ENCODE peak calls at places on chromosomes 12 and 14, in four cellular contexts. F, S, E and U are unnamed samples.
A peak's percentile ranks its signal among the peaks of the same experiment; 100 is the strongest.

GRCh38 chr14:20415723-20416622 is 2.7 kb upstream of the TEP1 start:
- DNase-seq in F (peak; percentile 61), S (peak; percentile 70), E (peak; percentile 49), U (peak; percentile 75)

GRCh38 chr12:13981296-13981962 is at the start of gene GRIN2B:
- DNase-seq in F (no peak), S (no peak), E (no peak), U (no peak)

GRCh38 chr12:44287545-44287944 is 451.7 kb downstream of the TMEM117 start:
- DNase-seq in F (peak; percentile 43), S (no peak), E (no peak), U (no peak)

GRCh38 chr14:88490168-88490567 is 64.6 kb downstream of the PTPN21 start:
- DNase-seq in F (no peak), S (no peak), E (no peak), U (no peak)

GRCh38 chr14:68075382-68076029 is 255.9 kb downstream of the RAD51B start:
- DNase-seq in F (no peak), S (no peak), E (no peak), U (no peak)

GRCh38 chr14:53683229-53683628 is 273.4 kb downstream of the BMP4 start:
- DNase-seq in F (no peak), S (no peak), E (no peak), U (no peak)

GRCh38 chr14:74400328-74400727 is 25.7 kb downstream of the SYNDIG1L start:
- DNase-seq in F (no peak), S (no peak), E (no peak), U (no peak)

GRCh38 chr14:71491925-71492324 is 440.3 kb upstream of the RGS6 start:
- DNase-seq in F (peak; percentile 41), S (no peak), E (no peak), U (no peak)

GRCh38 chr14:57732886-57733285 is 133.0 kb downstream of the SLC35F4 start:
- DNase-seq in F (no peak), S (no peak), E (no peak), U (peak; percentile 81)

GRCh38 chr14:79573486-79573885 is 637.8 kb downstream of the DIO2 start:
- DNase-seq in F (peak; percentile 82), S (no peak), E (no peak), U (no peak)

GRCh38 chr12:9052610-9053009 is 63.1 kb downstream of the A2M start:
- DNase-seq in F (no peak), S (no peak), E (no peak), U (no peak)

GRCh38 chr14:52351561-52352491 is 37.7 kb downstream of the PTGER2 start:
- DNase-seq in F (peak; percentile 41), S (no peak), E (peak; percentile 19), U (no peak)

GRCh38 chr12:27571463-27571862 is 47.5 kb downstream of the PPFIBP1 start:
- DNase-seq in F (peak; percentile 91), S (no peak), E (no peak), U (peak; percentile 58)

GRCh38 chr14:68649461-68650189 is 143.2 kb downstream of the ZFP36L1 start:
- DNase-seq in F (peak; percentile 53), S (no peak), E (no peak), U (no peak)

GRCh38 chr12:78938341-78939084 is 73.9 kb downstream of the SYT1 start:
- DNase-seq in F (no peak), S (no peak), E (no peak), U (no peak)

GRCh38 chr12:93043877-93044209 is 114.7 kb upstream of the EEA1 start:
- DNase-seq in F (no peak), S (peak; percentile 65), E (no peak), U (no peak)

GRCh38 chr14:50845166-50845565 is 14.2 kb upstream of the NIN start:
- DNase-seq in F (no peak), S (no peak), E (no peak), U (no peak)

GRCh38 chr12:22340143-22340542 is 5.6 kb upstream of the ST8SIA1 start:
- DNase-seq in F (no peak), S (no peak), E (no peak), U (no peak)

GRCh38 chr14:102507891-102508312 is 1.7 kb downstream of the ANKRD9 start:
- DNase-seq in F (no peak), S (no peak), E (no peak), U (no peak)

GRCh38 chr12:44647891-44648690 is 228.0 kb downstream of the NELL2 start:
- DNase-seq in F (no peak), S (no peak), E (no peak), U (no peak)

GRCh38 chr12:95977764-95978305 is 18.3 kb downstream of the HAL start:
- DNase-seq in F (no peak), S (no peak), E (no peak), U (no peak)

GRCh38 chr12:40892528-40892927 is 200.3 kb downstream of the CNTN1 start:
- DNase-seq in F (no peak), S (no peak), E (no peak), U (no peak)

GRCh38 chr12:104710940-104711725 is 247.0 kb downstream of the SLC41A2 start:
- DNase-seq in F (peak; percentile 76), S (no peak), E (no peak), U (no peak)

GRCh38 chr12:123389560-123390351 is 5.8 kb downstream of the KMT5A start:
- DNase-seq in F (no peak), S (peak; percentile 65), E (no peak), U (peak; percentile 25)

DNA sequence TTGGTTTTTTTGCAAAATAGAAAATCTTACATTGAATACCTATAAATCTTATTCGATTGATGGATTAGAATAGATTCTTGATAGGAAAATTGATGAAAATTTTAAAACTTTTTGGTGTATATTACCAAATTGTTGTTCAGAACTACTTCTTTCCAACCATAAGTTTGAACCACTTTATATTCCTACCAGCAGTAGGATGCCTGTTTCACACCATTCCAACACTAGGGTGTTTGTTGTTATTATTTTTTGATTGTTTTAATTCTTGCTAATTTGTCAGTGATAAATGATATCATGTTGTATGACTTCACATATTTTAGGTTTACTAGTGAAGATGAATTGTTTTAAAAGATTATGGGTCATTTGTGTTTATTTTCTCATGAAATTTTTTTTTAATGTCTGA is 43.4 kb downstream of the UTP20 start:
- DNase-seq in F (no peak), S (no peak), E (no peak), U (no peak)
- TF ChIP-seq FOS in F (no peak), S (no peak), E (no peak), U (no peak)

GRCh38 chr12:117096643-117097042 is 2.6 kb downstream of the TESC start:
- DNase-seq in F (no peak), S (no peak), E (no peak), U (no peak)

GRCh38 chr12:117097159-117097558 is 2.1 kb downstream of the TESC start:
- DNase-seq in F (no peak), S (no peak), E (no peak), U (no peak)

GRCh38 chr12:117098071-117098360 is 1.2 kb downstream of the TESC start:
- DNase-seq in F (no peak), S (no peak), E (no peak), U (no peak)

GRCh38 chr12:117100251-117100650 is 1.0 kb upstream of the TESC start:
- DNase-seq in F (peak; percentile 16), S (peak; percentile 65), E (no peak), U (no peak)

DNA sequence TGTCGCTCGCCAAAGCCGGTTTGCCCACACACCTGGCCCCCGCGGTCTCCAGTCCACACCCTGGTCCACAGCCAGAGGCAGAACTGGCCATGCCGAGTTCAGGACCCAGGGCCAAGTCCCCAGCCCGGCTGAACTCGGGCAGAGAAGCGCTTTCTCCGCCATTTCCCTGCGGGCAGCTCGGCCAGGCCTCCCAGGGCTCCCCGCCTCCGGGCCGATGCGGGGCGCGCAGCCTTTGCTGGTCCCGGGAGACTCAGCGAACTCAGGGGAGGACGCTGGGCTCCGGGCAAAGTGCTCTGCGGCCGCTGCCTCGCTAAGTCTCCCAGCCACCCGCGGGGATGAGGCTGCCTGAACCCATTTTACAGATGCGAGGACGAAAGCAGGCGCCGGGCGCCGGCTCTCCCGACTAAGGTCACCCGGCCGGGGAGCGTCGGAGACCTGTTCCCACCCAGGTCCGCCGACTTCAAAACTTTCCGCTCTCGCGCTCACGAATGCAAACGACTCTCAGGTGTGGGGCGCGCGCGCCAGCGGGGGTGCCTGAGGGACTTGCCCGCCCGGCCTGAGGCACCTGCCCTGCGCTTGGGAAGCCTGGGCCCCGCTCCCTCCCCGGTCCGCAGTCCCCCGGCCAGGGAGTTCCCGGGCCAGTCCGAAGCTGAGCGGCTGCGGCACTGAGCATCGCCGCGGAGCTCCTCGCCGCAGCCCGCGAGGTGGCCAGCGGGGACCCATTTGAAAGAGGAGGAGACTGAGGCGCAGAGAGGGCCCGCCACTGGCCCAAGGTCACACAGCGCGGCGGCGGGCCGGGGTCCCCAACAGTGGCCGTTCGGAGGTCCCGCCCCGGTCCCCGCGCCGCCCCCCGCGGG is 627 bp downstream of the TESC start:
- DNase-seq in F (no peak), S (peak; percentile 37), E (no peak), U (no peak)
- H3K4me3 ChIP-seq in F (peak overlapping the region; percentile 40), S (peak overlapping the region; percentile 85), E (peak overlapping the region; percentile 80), U (no peak overlapping the region)

DNA sequence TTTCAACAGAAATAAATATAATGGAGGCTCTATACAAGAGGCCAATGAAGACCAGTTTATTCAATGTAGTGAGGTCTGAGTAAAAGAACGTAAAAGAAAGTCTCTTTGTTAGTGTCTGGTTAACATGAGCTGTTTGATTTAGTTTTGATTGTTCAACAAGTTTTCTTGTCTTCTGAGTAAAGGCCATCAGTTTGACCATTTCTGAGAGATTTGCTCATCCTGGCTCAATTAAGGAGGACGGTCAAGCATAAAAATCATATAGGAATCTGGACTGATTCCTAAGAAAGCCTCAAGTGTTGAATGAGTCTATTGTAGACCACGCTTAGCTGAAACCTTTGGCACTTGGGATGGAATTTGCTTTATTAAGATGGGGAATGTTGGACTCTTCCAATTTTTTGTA is 32.5 kb upstream of the FGF23 start:
- DNase-seq in F (no peak), S (no peak), E (no peak), U (no peak)
- TF ChIP-seq FOS in F (no peak), S (no peak), E (no peak), U (no peak)

GRCh38 chr14:62101650-62102355 is 339.6 kb downstream of the SNAPC1 start:
- DNase-seq in F (no peak), S (no peak), E (no peak), U (no peak)
- H3K4me3 ChIP-seq in F (no peak overlapping the region), S (no peak overlapping the region), E (no peak overlapping the region), U (no peak overlapping the region)

GRCh38 chr12:116647802-116648201 is 88.6 kb downstream of the MAP1LC3B2 start:
- DNase-seq in F (no peak), S (no peak), E (no peak), U (no peak)
- TF ChIP-seq FOS in F (no peak), S (no peak), E (no peak), U (no peak)

GRCh38 chr12:118370601-118371000 is 2.1 kb downstream of the TAOK3 start:
- DNase-seq in F (no peak), S (no peak), E (no peak), U (no peak)
- H3K4me3 ChIP-seq in F (peak overlapping the region; percentile 87), S (peak overlapping the region; percentile 96), E (peak overlapping the region; percentile 92), U (peak overlapping the region; percentile 51)

GRCh38 chr12:11513288-11513687 is 117.9 kb upstream of the PRB2 start:
- DNase-seq in F (no peak), S (peak; percentile 17), E (no peak), U (no peak)
- TF ChIP-seq FOS in F (no peak), S (no peak), E (no peak), U (no peak)

DNA sequence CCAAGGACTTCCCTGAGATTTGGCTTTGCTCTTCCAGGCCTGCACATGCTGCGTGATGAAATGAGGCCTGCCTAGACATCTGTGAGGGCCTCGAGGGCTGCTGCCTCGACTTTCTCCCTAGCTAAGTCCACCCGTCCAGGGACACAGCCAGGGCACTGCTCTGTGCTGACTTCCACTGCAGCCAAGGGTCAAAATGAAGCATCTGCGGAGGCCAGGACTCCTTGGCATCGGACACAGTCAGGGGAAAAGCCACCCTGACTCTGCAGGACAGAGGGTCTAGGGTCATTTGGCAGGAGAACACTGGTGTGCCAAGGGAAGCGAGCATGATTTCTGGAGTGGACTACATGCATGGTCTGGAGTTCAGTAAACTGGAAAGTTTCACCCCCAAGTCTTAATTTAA is 10.7 kb downstream of the SLC25A47 start:
- DNase-seq in F (no peak), S (no peak), E (no peak), U (no peak)
- H3K4me3 ChIP-seq in F (no peak overlapping the region), S (no peak overlapping the region), E (no peak overlapping the region), U (no peak overlapping the region)